ENCODE peak calls at places on chromosomes 13 and 19, in four cellular contexts. C is mucosa of descending colon, T is mammary epithelial cell, O is neural progenitor cell. E is an unnamed sample. For H3K4me1, the result is how much of the 10 kb centered on the place peaks cover.

GRCh38 chr19:28794301-28794700 is 418.6 kb downstream of the UQCRFS1 start:
- DNase-seq in C (no peak), O (no peak), T (no peak), E (no peak)

GRCh38 chr13:84844473-84844872 is 954.7 kb downstream of the SLITRK6 start:
- DNase-seq in C (no peak), T (peak), O (peak), E (no peak)

GRCh38 chr19:56683119-56683518 is 11.6 kb upstream of the ZNF835 start:
- DNase-seq in O (no peak), C (no peak), T (no peak), E (no peak)

GRCh38 chr13:113742445-113743120 is 16.4 kb upstream of the TMEM255B start:
- DNase-seq in C (peak), O (no peak), T (no peak), E (no peak)

GRCh38 chr13:77737583-77738200 is 40.2 kb downstream of the SLAIN1 start:
- DNase-seq in O (no peak), T (no peak), C (no peak), E (no peak)

GRCh38 chr19:3932931-3933810 is at the start of gene NMRK2:
- DNase-seq in T (no peak), C (no peak), O (peak), E (no peak)

GRCh38 chr19:17209126-17210036 is 5.8 kb upstream of the USE1 start:
- DNase-seq in O (peak), C (peak), T (no peak), E (peak)

GRCh38 chr19:2552859-2553258 is 76.9 kb downstream of the GADD45B start:
- DNase-seq in T (no peak), O (no peak), C (no peak), E (no peak)

GRCh38 chr19:35637165-35637564 is 4.4 kb upstream of the ETV2 start:
- DNase-seq in O (no peak), C (no peak), T (no peak), E (no peak)

GRCh38 chr19:16429066-16429758 is 42.6 kb downstream of the EPS15L1 start:
- DNase-seq in C (no peak), O (no peak), T (peak), E (peak)

GRCh38 chr13:40982772-40983171 is 36.3 kb downstream of the ELF1 start:
- DNase-seq in O (no peak), T (peak), C (no peak), E (peak)
- H3K4me1 ChIP-seq in O (under half), T (under half), C (under half), E (under half)

GRCh38 chr13:68347220-68347619 is 1117.1 kb upstream of the PCDH9 start:
- DNase-seq in C (no peak), T (no peak), O (no peak), E (no peak)
- H3K4me1 ChIP-seq in C (under half), T (under half), O (under half), E (under half)

DNA sequence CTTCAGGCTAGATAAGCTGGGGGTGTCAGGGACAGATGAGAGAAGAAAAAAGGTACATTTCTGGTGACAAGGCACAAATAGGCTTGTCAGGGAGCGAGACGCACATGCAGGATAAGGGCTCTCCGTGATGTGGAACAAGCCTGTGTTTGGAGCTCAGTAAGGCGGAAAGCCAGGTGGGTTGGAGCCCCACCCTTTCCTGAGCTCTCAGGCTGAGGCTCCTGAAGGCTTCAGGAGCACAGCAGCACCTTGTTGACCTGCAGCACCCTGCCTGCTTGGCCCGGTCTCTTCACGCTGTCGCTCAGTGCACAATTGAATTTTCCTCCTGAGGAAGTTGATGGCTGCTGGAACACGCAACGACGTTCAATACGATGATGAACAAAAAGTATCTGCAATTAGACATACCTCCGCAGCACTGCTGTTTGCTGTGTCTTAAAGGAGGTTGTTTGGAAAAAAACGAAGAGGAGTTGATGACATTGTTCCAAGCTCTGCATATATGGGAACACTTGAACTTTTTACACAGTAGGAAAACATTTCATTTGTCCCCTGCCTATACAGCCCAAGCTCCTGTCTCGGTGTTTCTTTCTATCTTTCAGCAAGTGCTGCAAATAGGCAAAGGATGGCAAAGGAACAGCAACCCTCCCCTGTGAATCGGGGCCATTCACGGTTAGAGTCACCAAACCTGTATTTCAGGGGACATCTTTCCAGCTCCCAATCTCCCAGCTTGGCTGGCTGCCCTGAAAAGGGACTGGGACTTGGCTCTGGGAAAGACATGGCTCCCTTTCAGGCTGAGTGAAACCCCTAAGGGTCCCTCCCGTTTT is 29.5 kb downstream of the SERP2 start:
- DNase-seq in T (peak), O (no peak), C (peak), E (no peak)
- H3K4me1 ChIP-seq in T (under half), O (under half), C (under half), E (under half)

GRCh38 chr13:99985243-99985874 is 3.8 kb downstream of the ZIC2 start:
- DNase-seq in T (no peak), C (peak), O (peak), E (no peak)
- H3K4me1 ChIP-seq in T (under half), C (under half), O (under half), E (under half)

DNA sequence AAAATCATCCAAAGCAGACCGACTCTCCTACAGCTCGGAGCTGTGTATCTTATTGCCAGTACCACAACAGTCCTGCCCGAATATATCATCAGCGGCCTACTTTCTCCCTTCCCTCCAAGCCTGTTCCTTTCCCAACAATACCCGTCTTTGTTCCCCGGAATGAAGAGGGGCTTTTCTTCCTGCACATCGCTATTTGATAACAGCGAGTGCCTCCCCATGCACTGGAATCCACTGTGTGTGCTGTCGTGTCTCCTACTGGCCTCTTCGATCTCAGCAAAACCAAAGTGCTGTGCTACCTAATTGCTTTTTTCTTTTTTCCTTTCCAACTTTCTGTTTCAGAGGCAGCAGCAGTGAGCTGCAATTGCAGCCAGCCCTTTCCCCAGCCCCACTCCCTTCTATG is 43.5 kb downstream of the EFNB2 start:
- DNase-seq in C (no peak), T (no peak), O (no peak), E (peak)
- H3K4me1 ChIP-seq in C (under half), T (under half), O (under half), E (under half)

DNA sequence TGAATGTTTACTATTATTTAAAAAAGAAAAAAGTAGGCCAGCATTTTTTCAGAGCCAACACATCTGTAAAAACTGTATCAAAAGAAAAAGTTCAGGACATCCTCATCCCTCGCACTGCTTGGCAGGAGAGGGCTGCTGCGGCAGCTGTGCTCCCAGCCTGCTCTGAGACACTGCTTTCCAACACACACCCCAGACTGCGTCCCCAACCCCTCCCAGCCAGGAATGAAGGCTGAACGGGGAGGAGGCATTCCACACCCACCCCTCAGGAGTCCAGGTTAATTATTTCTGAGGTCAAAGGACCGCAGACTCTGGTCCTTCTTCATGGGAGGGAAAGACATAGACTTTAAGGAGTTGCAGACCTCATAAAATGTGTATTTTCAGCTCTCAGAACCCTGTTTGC is 43.1 kb downstream of the COL4A1 start:
- DNase-seq in O (peak), T (no peak), C (peak), E (peak)
- H3K4me1 ChIP-seq in O (half or more), T (under half), C (under half), E (under half)

E was measured in testis.